ENCODE peak calls at places on chromosome 12, in ten cellular contexts. One of them, this sample, is unnamed.

GRCh38 chr12:58530421-58531067 is 389.8 kb downstream of the LRIG3 start:
- DNase-seq in transverse colon: no peak
- DNase-seq in prostate gland: no peak
- DNase-seq in sigmoid colon: no peak
- DNase-seq in stomach: no peak
- DNase-seq in H1: no peak
- DNase-seq in vagina: no peak
- DNase-seq in HCT116: no peak
- DNase-seq in endothelial cell of umbilical vein: no peak
- DNase-seq in K562: no peak
- DNase-seq in this sample: no peak

GRCh38 chr12:96711364-96711763 is 195.7 kb upstream of the NEDD1 start:
- DNase-seq in vagina: no peak
- DNase-seq in stomach: no peak
- DNase-seq in endothelial cell of umbilical vein: no peak
- DNase-seq in K562: no peak
- DNase-seq in sigmoid colon: no peak
- DNase-seq in H1: no peak
- DNase-seq in prostate gland: no peak
- DNase-seq in transverse colon: no peak
- DNase-seq in HCT116: no peak
- DNase-seq in this sample: no peak

GRCh38 chr12:62955678-62956077 is 20.7 kb upstream of the PPM1H start:
- DNase-seq in prostate gland: no peak
- DNase-seq in K562: no peak
- DNase-seq in endothelial cell of umbilical vein: no peak
- DNase-seq in vagina: no peak
- DNase-seq in sigmoid colon: no peak
- DNase-seq in H1: no peak
- DNase-seq in HCT116: no peak
- DNase-seq in transverse colon: no peak
- DNase-seq in stomach: no peak
- DNase-seq in this sample: no peak

GRCh38 chr12:117147639-117148038 is 42.6 kb downstream of the FBXO21 start:
- DNase-seq in transverse colon: no peak
- DNase-seq in sigmoid colon: no peak
- DNase-seq in H1: no peak
- DNase-seq in endothelial cell of umbilical vein: no peak
- DNase-seq in stomach: no peak
- DNase-seq in K562: peak; percentile 21
- DNase-seq in HCT116: no peak
- DNase-seq in prostate gland: no peak
- DNase-seq in vagina: no peak
- DNase-seq in this sample: no peak

GRCh38 chr12:129964826-129965457 is 61.1 kb upstream of the TMEM132D start:
- DNase-seq in HCT116: no peak
- DNase-seq in prostate gland: no peak
- DNase-seq in H1: no peak
- DNase-seq in vagina: no peak
- DNase-seq in K562: no peak
- DNase-seq in transverse colon: no peak
- DNase-seq in endothelial cell of umbilical vein: no peak
- DNase-seq in sigmoid colon: no peak
- DNase-seq in stomach: peak; percentile 26
- DNase-seq in this sample: no peak

GRCh38 chr12:54416908-54417603 is 2.0 kb downstream of the ITGA5 start:
- DNase-seq in K562: peak; percentile 51
- DNase-seq in vagina: no peak
- DNase-seq in HCT116: no peak
- DNase-seq in sigmoid colon: peak; percentile 75
- DNase-seq in endothelial cell of umbilical vein: no peak
- DNase-seq in H1: no peak
- DNase-seq in transverse colon: no peak
- DNase-seq in stomach: no peak
- DNase-seq in prostate gland: no peak
- DNase-seq in this sample: no peak

GRCh38 chr12:9866786-9867379 is 2.3 kb downstream of the CLEC2B start:
- DNase-seq in HCT116: no peak
- DNase-seq in K562: no peak
- DNase-seq in prostate gland: no peak
- DNase-seq in sigmoid colon: no peak
- DNase-seq in transverse colon: no peak
- DNase-seq in H1: no peak
- DNase-seq in vagina: no peak
- DNase-seq in endothelial cell of umbilical vein: no peak
- DNase-seq in stomach: no peak
- DNase-seq in this sample: no peak

GRCh38 chr12:120397827-120398563 is 29.0 kb upstream of the MSI1 start:
- DNase-seq in endothelial cell of umbilical vein: no peak
- DNase-seq in sigmoid colon: no peak
- DNase-seq in stomach: peak; percentile 35
- DNase-seq in HCT116: no peak
- DNase-seq in H1: peak; percentile 56
- DNase-seq in transverse colon: no peak
- DNase-seq in K562: no peak
- DNase-seq in vagina: no peak
- DNase-seq in prostate gland: peak; percentile 8
- DNase-seq in this sample: no peak

GRCh38 chr12:92038476-92038875 is 107.2 kb downstream of the BTG1 start:
- DNase-seq in prostate gland: no peak
- DNase-seq in vagina: no peak
- DNase-seq in HCT116: no peak
- DNase-seq in stomach: no peak
- DNase-seq in sigmoid colon: no peak
- DNase-seq in endothelial cell of umbilical vein: no peak
- DNase-seq in K562: no peak
- DNase-seq in transverse colon: no peak
- DNase-seq in H1: no peak
- DNase-seq in this sample: no peak

GRCh38 chr12:92039048-92039447 is 106.6 kb downstream of the BTG1 start:
- DNase-seq in transverse colon: no peak
- DNase-seq in K562: no peak
- DNase-seq in endothelial cell of umbilical vein: no peak
- DNase-seq in sigmoid colon: no peak
- DNase-seq in HCT116: no peak
- DNase-seq in vagina: no peak
- DNase-seq in H1: no peak
- DNase-seq in prostate gland: no peak
- DNase-seq in stomach: no peak
- DNase-seq in this sample: no peak

GRCh38 chr12:92042791-92043531 is 102.7 kb downstream of the BTG1 start:
- DNase-seq in vagina: no peak
- DNase-seq in H1: no peak
- DNase-seq in sigmoid colon: no peak
- DNase-seq in prostate gland: peak; percentile 27
- DNase-seq in transverse colon: no peak
- DNase-seq in stomach: no peak
- DNase-seq in K562: no peak
- DNase-seq in HCT116: no peak
- DNase-seq in endothelial cell of umbilical vein: no peak
- DNase-seq in this sample: no peak

GRCh38 chr12:92044435-92044834 is 101.2 kb downstream of the BTG1 start:
- DNase-seq in prostate gland: no peak
- DNase-seq in vagina: no peak
- DNase-seq in transverse colon: no peak
- DNase-seq in H1: no peak
- DNase-seq in endothelial cell of umbilical vein: no peak
- DNase-seq in K562: no peak
- DNase-seq in sigmoid colon: no peak
- DNase-seq in HCT116: no peak
- DNase-seq in stomach: no peak
- DNase-seq in this sample: no peak

DNA sequence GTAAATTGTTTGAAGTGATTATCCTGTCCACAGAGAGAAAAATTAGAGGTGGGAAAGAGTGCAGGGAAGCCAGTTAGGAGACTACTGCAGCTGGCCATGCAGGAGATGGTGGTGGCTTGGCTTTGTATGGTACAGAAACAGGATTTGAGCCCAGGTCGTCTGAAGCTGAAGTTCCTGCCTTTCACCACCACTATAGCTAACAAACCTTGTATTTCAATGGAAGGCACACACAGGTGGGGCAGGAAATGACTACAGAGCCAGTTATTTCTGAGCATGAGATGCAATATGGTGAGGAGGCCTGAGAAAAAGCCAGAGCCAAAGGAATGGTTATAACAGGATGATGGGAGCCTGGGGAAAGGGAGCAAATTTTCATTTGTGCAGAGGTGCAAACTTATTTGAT is 103.9 kb downstream of the BTG1 start:
- DNase-seq in stomach: no peak
- DNase-seq in HCT116: no peak
- DNase-seq in H1: no peak
- DNase-seq in transverse colon: no peak
- DNase-seq in vagina: no peak
- DNase-seq in K562: no peak
- DNase-seq in prostate gland: no peak
- DNase-seq in endothelial cell of umbilical vein: peak; percentile 14
- DNase-seq in sigmoid colon: no peak
- DNase-seq in this sample: no peak
- H3K4me1 ChIP-seq in stomach: no peaks in the 10 kb centered on the region
- H3K4me1 ChIP-seq in HCT116: no peaks in the 10 kb centered on the region
- H3K4me1 ChIP-seq in H1: no peaks in the 10 kb centered on the region
- H3K4me1 ChIP-seq in transverse colon: no peaks in the 10 kb centered on the region
- H3K4me1 ChIP-seq in vagina: no peaks in the 10 kb centered on the region
- H3K4me1 ChIP-seq in K562: peaks cover 2% of the 10 kb centered on the region
- H3K4me1 ChIP-seq in prostate gland: no peaks in the 10 kb centered on the region
- H3K4me1 ChIP-seq in endothelial cell of umbilical vein: peaks cover 4% of the 10 kb centered on the region
- H3K4me1 ChIP-seq in sigmoid colon: peaks cover 6% of the 10 kb centered on the region
- H3K4me1 ChIP-seq in this sample: no peaks in the 10 kb centered on the region

GRCh38 chr12:74903522-74903921 is 306.1 kb downstream of the KCNC2 start:
- DNase-seq in prostate gland: no peak
- DNase-seq in H1: peak; percentile 47
- DNase-seq in vagina: no peak
- DNase-seq in sigmoid colon: no peak
- DNase-seq in K562: no peak
- DNase-seq in endothelial cell of umbilical vein: no peak
- DNase-seq in stomach: no peak
- DNase-seq in HCT116: peak; percentile 13
- DNase-seq in transverse colon: no peak
- DNase-seq in this sample: no peak
- TF ChIP-seq POLR2A in prostate gland: no peak
- TF ChIP-seq POLR2A in H1: no peak
- TF ChIP-seq POLR2A in vagina: no peak
- TF ChIP-seq POLR2A in sigmoid colon: no peak
- TF ChIP-seq POLR2A in K562: no peak
- TF ChIP-seq POLR2A in endothelial cell of umbilical vein: no peak
- TF ChIP-seq POLR2A in stomach: no peak
- TF ChIP-seq POLR2A in HCT116: no peak
- TF ChIP-seq POLR2A in transverse colon: no peak
- TF ChIP-seq POLR2A in this sample: no peak

GRCh38 chr12:53056296-53056695 is 6.4 kb downstream of the TNS2 start:
- DNase-seq in HCT116: no peak
- DNase-seq in sigmoid colon: peak; percentile 65
- DNase-seq in prostate gland: no peak
- DNase-seq in transverse colon: peak; percentile 4
- DNase-seq in endothelial cell of umbilical vein: no peak
- DNase-seq in vagina: no peak
- DNase-seq in stomach: no peak
- DNase-seq in K562: no peak
- DNase-seq in H1: no peak
- DNase-seq in this sample: no peak

GRCh38 chr12:53052419-53053222 is 2.8 kb downstream of the TNS2 start:
- DNase-seq in vagina: no peak
- DNase-seq in endothelial cell of umbilical vein: peak; percentile 75
- DNase-seq in H1: no peak
- DNase-seq in K562: no peak
- DNase-seq in prostate gland: peak; percentile 93
- DNase-seq in sigmoid colon: peak; percentile 97
- DNase-seq in stomach: peak; percentile 92
- DNase-seq in HCT116: no peak
- DNase-seq in transverse colon: peak; percentile 90
- DNase-seq in this sample: peak; percentile 79

GRCh38 chr12:53055471-53056266 is 5.8 kb downstream of the TNS2 start:
- DNase-seq in H1: no peak
- DNase-seq in prostate gland: no peak
- DNase-seq in stomach: no peak
- DNase-seq in HCT116: no peak
- DNase-seq in vagina: no peak
- DNase-seq in K562: no peak
- DNase-seq in sigmoid colon: peak; percentile 70
- DNase-seq in transverse colon: peak; percentile 7
- DNase-seq in endothelial cell of umbilical vein: no peak
- DNase-seq in this sample: no peak

GRCh38 chr12:53053223-53054111 is 3.6 kb downstream of the TNS2 start:
- DNase-seq in stomach: peak; percentile 84
- DNase-seq in transverse colon: peak; percentile 90
- DNase-seq in sigmoid colon: peak; percentile 83
- DNase-seq in endothelial cell of umbilical vein: peak; percentile 34
- DNase-seq in H1: peak; percentile 91
- DNase-seq in HCT116: peak; percentile 73
- DNase-seq in K562: peak; percentile 45
- DNase-seq in prostate gland: peak; percentile 84
- DNase-seq in vagina: no peak
- DNase-seq in this sample: peak; percentile 81

DNA sequence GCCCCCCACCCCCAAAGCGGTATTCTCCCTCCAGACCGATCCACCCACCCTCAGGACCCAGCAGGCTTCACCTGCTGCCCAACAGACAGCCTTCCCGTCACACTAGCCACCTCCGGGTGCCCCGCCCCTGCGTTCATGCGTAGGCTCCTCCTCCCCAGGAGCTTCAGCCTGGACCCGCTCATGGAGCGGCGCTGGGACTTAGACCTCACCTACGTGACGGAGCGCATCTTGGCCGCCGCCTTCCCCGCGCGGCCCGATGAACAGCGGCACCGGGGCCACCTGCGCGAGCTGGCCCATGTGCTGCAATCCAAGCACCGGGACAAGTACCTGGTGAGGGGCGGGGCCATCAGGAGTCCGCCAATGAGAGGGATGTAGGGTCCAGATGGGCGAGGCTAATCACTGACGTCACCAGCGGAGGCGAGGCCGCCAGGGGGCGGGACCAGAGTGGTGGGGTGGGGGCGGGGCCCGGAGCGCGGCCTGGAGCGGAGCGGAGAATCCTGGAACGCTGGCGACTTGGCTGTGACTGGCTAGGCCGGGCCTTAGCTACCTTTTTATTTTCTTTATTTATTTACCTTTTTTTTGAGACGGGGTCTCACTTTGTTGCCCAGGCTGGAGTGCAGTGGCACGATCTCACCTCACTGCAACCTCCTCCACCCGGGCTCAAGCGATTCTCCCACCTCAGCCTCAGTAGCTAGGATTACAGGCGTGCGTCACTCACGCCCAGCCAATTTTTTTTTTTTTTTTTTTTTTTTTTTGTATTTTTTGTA is 4.4 kb downstream of the TNS2 start:
- DNase-seq in stomach: peak; percentile 98
- DNase-seq in endothelial cell of umbilical vein: peak; percentile 90
- DNase-seq in K562: peak; percentile 94
- DNase-seq in HCT116: peak; percentile 94
- DNase-seq in vagina: no peak
- DNase-seq in prostate gland: peak; percentile 98
- DNase-seq in H1: peak; percentile 97
- DNase-seq in transverse colon: peak; percentile 97
- DNase-seq in sigmoid colon: peak; percentile 98
- DNase-seq in this sample: peak; percentile 98
- TF ChIP-seq POLR2AphosphoS5 in stomach: peak; percentile 32
- TF ChIP-seq POLR2AphosphoS5 in endothelial cell of umbilical vein: peak; percentile 57
- TF ChIP-seq POLR2AphosphoS5 in K562: peak; percentile 35
- TF ChIP-seq POLR2AphosphoS5 in HCT116: peak; percentile 76
- TF ChIP-seq POLR2AphosphoS5 in vagina: peak; percentile 95
- TF ChIP-seq POLR2AphosphoS5 in prostate gland: peak; percentile 96
- TF ChIP-seq POLR2AphosphoS5 in H1: peak; percentile 66
- TF ChIP-seq POLR2AphosphoS5 in transverse colon: peak; percentile 78
- TF ChIP-seq POLR2AphosphoS5 in sigmoid colon: peak; percentile 84
- TF ChIP-seq POLR2AphosphoS5 in this sample: peak; percentile 76

DNA sequence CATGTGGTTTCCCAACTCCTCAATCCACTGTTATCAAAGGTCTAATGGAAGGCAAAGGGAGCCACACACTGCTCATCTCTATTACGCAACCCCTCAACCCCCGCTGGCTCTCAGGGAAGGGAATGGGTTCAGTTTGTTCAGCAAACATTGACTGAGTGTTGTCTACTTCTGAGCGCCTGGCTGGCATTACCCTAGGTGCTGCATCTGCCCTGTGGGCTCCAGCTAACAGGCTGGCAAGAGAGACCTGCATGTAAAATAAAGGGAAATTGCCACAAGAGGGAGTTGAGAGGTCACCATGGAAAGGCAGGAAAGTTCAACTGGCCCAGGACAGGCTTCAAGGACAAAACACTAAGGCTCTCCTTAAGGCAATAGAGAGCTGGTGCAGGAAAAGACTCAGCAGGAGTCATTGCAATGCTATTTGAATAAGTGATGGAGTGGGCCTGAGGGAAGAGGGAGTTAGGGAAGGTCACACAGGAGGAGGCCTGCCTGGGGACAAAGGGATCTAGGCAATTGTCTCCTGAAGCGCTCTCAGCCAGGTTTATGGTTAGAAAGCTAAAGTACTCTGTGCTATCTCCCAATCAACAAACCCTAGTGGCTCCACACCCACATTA is 5.5 kb upstream of the ZNF740 start:
- DNase-seq in stomach: no peak
- DNase-seq in vagina: no peak
- DNase-seq in transverse colon: no peak
- DNase-seq in K562: peak; percentile 22
- DNase-seq in H1: no peak
- DNase-seq in HCT116: no peak
- DNase-seq in prostate gland: peak; percentile 73
- DNase-seq in sigmoid colon: no peak
- DNase-seq in endothelial cell of umbilical vein: peak; percentile 28
- DNase-seq in this sample: no peak
- H3K4me1 ChIP-seq in stomach: no peaks in the 10 kb centered on the region
- H3K4me1 ChIP-seq in vagina: peaks cover 14% of the 10 kb centered on the region
- H3K4me1 ChIP-seq in transverse colon: peaks cover 11% of the 10 kb centered on the region
- H3K4me1 ChIP-seq in K562: peaks cover 13% of the 10 kb centered on the region
- H3K4me1 ChIP-seq in H1: peaks cover 1% of the 10 kb centered on the region
- H3K4me1 ChIP-seq in HCT116: peaks cover 28% of the 10 kb centered on the region
- H3K4me1 ChIP-seq in prostate gland: peaks cover 21% of the 10 kb centered on the region
- H3K4me1 ChIP-seq in sigmoid colon: peaks cover 29% of the 10 kb centered on the region
- H3K4me1 ChIP-seq in endothelial cell of umbilical vein: peaks cover 5% of the 10 kb centered on the region
- H3K4me1 ChIP-seq in this sample: peaks cover 15% of the 10 kb centered on the region

This sample was measured in breast epithelium.